ENCODE peak calls at places on chromosome 9, in four cellular contexts. M is spleen, S is uterus, U is HCT116. H is an unnamed sample.

GRCh38 chr9:38233343-38233742 is 159.2 kb upstream of the ALDH1B1 start:
- DNase-seq in M (no peak), S (no peak), U (no peak), H (no peak)

GRCh38 chr9:104386425-104387069 is 117.5 kb upstream of the OR13F1 start:
- DNase-seq in M (no peak), S (no peak), U (peak), H (peak)

GRCh38 chr9:104907278-104907951 is 20.5 kb downstream of the ABCA1 start:
- DNase-seq in M (no peak), U (no peak), S (peak), H (peak)

GRCh38 chr9:83154087-83154736 is 91.3 kb upstream of the RASEF start:
- DNase-seq in M (no peak), S (no peak), U (no peak), H (no peak)

GRCh38 chr9:107029146-107029545 is 166.2 kb downstream of the ZNF462 start:
- DNase-seq in M (no peak), S (no peak), U (no peak), H (no peak)

GRCh38 chr9:124468061-124468740 is 17.9 kb downstream of the ADGRD2 start:
- DNase-seq in S (no peak), U (no peak), M (peak), H (no peak)

GRCh38 chr9:36132081-36132480 is 4.5 kb upstream of the GLIPR2 start:
- DNase-seq in M (no peak), U (no peak), S (no peak), H (no peak)

GRCh38 chr9:35618854-35619799 is 914 bp upstream of the CD72 start:
- DNase-seq in S (no peak), U (no peak), M (peak), H (no peak)

GRCh38 chr9:83111169-83111568 is 48.2 kb upstream of the RASEF start:
- DNase-seq in S (no peak), U (no peak), M (no peak), H (no peak)

GRCh38 chr9:111900934-111901612 is 4.5 kb downstream of the UGCG start:
- DNase-seq in M (no peak), S (no peak), U (no peak), H (no peak)

GRCh38 chr9:136378171-136379002 is 4.9 kb upstream of the CARD9 start:
- DNase-seq in M (no peak), U (no peak), S (no peak), H (no peak)

GRCh38 chr9:136466155-136466541 is 16.7 kb downstream of the SEC16A start:
- DNase-seq in U (no peak), S (no peak), M (no peak), H (no peak)

GRCh38 chr9:98897745-98898144 is 46.0 kb upstream of the COL15A1 start:
- DNase-seq in U (no peak), M (no peak), S (no peak), H (no peak)

GRCh38 chr9:97577051-97577450 is 56.1 kb downstream of the TSTD2 start:
- DNase-seq in M (no peak), U (no peak), S (peak), H (no peak)

GRCh38 chr9:128420651-128421473 is at the start of gene CERCAM:
- DNase-seq in M (peak), S (peak), U (no peak), H (no peak)

GRCh38 chr9:127698985-127699670 is 7.7 kb upstream of the CFAP157 start:
- DNase-seq in M (peak), U (peak), S (peak), H (peak)

GRCh38 chr9:76086521-76086920 is 196.0 kb downstream of the PCSK5 start:
- DNase-seq in M (no peak), S (no peak), U (no peak), H (no peak)

GRCh38 chr9:134328841-134329575 is 2.8 kb downstream of the RXRA start:
- DNase-seq in U (no peak), S (peak), M (no peak), H (no peak)

GRCh38 chr9:76591256-76591950 is 132.4 kb downstream of the GCNT1 start:
- DNase-seq in M (no peak), U (no peak), S (no peak), H (no peak)

GRCh38 chr9:7148243-7148765 is 390.5 kb downstream of the KDM4C start:
- DNase-seq in S (no peak), M (peak), U (no peak), H (no peak)

GRCh38 chr9:673264-673965 is 168.1 kb upstream of the DMRT1 start:
- DNase-seq in U (no peak), S (no peak), M (no peak), H (no peak)

GRCh38 chr9:76616780-76617179 is 147.5 kb upstream of the PCA3 start:
- DNase-seq in U (no peak), S (no peak), M (no peak), H (no peak)

GRCh38 chr9:136518623-136519022 is 27.2 kb downstream of the NOTCH1 start:
- DNase-seq in M (no peak), U (no peak), S (no peak), H (no peak)

GRCh38 chr9:116144555-116144954 is 9.0 kb upstream of the PAPPA start:
- DNase-seq in U (no peak), M (no peak), S (no peak), H (no peak)

GRCh38 chr9:95313010-95313498 is 4.5 kb downstream of the FANCC start:
- DNase-seq in S (no peak), M (peak), U (peak), H (no peak)

GRCh38 chr9:111597852-111598729 is 1.4 kb downstream of the PTGR1 start:
- DNase-seq in U (peak), M (peak), S (peak), H (no peak)

GRCh38 chr9:125119643-125120286 is 23.6 kb downstream of the SCAI start:
- DNase-seq in S (no peak), U (no peak), M (no peak), H (peak)

GRCh38 chr9:224540-225520 is 10.2 kb downstream of the DOCK8 start:
- DNase-seq in S (no peak), U (no peak), M (no peak), H (no peak)

GRCh38 chr9:108033976-108034964 is 544.7 kb upstream of the KLF4 start:
- DNase-seq in U (no peak), S (peak), M (no peak), H (peak)

GRCh38 chr9:101478906-101479305 is 43.3 kb upstream of the ALDOB start:
- DNase-seq in U (no peak), M (no peak), S (no peak), H (no peak)

GRCh38 chr9:100352201-100352726 is 478 bp downstream of the TEX10 start:
- DNase-seq in M (no peak), U (no peak), S (peak), H (no peak)

GRCh38 chr9:94921072-94921471 is 194.6 kb downstream of the AOPEP start:
- DNase-seq in M (no peak), U (no peak), S (peak), H (no peak)

GRCh38 chr9:83981126-83981871 is 694 bp downstream of the RMI1 start:
- DNase-seq in U (no peak), S (no peak), M (no peak), H (no peak)

GRCh38 chr9:126147186-126147585 is 179.4 kb upstream of the MVB12B start:
- DNase-seq in M (peak), U (no peak), S (no peak), H (no peak)

GRCh38 chr9:33465596-33466564 is 7.8 kb downstream of the NOL6 start:
- DNase-seq in M (peak), S (no peak), U (no peak), H (no peak)

GRCh38 chr9:89619739-89620138 is 14.9 kb downstream of the GADD45G start:
- DNase-seq in U (no peak), S (no peak), M (no peak), H (no peak)

GRCh38 chr9:86355814-86356213 is 1.6 kb upstream of the TUT7 start:
- DNase-seq in S (no peak), M (no peak), U (no peak), H (no peak)

GRCh38 chr9:138051586-138052321 is 174.2 kb downstream of the CACNA1B start:
- DNase-seq in U (no peak), M (peak), S (no peak), H (no peak)

GRCh38 chr9:107750741-107751521 is 261.4 kb upstream of the KLF4 start:
- DNase-seq in S (peak), M (no peak), U (peak), H (peak)

GRCh38 chr9:37870081-37870798 is 33.7 kb downstream of the SLC25A51 start:
- DNase-seq in M (no peak), U (no peak), S (no peak), H (no peak)

DNA sequence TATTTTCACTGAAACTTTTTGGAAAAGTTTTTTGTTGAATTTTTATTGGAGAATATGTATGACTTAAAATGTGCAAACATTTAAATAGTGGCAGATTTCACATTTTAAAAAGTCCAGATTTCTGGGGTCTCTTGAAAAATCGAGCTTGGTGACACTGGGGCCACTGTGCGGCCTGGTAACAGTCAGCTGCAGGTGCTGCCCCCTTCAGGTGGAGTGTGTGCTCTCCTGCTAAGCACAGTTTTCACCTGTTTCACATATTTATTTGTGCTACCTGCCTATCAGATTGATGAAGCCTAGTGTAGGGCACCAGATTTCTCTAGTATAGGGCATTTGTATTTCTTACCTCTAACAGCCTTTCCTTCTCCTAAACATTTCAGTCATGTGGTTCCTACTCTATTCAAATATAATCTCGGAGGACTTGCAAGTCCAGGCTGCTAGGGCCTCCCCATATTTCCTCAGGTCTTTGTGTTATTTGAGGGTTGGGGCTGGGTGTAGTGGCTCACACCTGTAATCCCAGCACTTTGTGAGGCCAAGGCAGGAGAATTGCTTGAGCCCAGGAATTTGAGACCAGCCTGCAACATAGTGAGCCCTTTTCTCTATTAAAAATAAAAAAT is 95.8 kb upstream of the KLF9 start:
- DNase-seq in M (peak), S (no peak), U (peak), H (no peak)
- TF ChIP-seq CTCF in M (peak), S (no peak), U (peak), H (peak)

DNA sequence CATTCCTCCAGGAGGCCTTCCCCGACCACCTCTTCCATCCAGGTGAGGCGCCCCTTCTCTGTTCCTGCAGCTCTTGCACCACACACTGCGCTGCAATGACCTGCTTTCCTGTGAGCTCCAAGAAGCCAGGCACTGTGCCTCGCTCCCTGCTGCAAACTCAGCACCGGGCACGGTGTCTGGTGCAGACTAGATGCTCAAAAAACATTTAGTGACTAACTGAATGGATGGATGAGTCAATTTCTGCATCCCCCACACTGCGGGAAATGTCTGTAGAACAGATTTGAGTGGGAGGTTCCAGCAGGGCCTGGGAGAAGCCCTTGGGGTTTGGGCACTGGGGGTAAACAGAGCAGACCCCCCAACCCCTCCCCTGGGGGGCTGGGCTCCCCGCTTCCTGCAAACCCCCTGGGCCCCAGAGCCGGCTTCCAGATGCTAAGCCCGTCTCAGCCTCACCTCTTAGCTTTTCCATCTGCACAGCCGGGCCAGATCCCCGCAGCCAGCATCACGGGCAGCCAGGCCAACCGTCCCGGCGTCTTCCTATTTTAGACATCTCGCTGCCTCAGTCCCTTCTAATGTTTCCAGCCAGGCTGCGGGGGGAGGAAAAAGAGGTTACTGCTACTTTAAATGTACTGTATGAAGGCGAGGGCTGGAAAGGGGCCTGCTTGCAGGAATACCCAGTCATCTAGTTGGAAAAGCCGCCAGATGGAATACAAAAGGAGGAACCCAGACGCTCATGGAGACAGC is 66.9 kb upstream of the GGTA1 start:
- DNase-seq in S (peak), U (no peak), M (no peak), H (no peak)
- H3K4me3 ChIP-seq in S (peak), U (no peak), M (no peak), H (no peak)

GRCh38 chr9:114283551-114284111 is 39.3 kb upstream of the ORM1 start:
- DNase-seq in M (peak), U (no peak), S (peak), H (no peak)

GRCh38 chr9:114284316-114285060 is 38.4 kb upstream of the ORM1 start:
- DNase-seq in U (no peak), M (peak), S (peak), H (no peak)

GRCh38 chr9:114287001-114287762 is 35.7 kb upstream of the ORM1 start:
- DNase-seq in U (no peak), S (peak), M (peak), H (no peak)

GRCh38 chr9:114286146-114286679 is 36.7 kb upstream of the ORM1 start:
- DNase-seq in U (no peak), M (peak), S (peak), H (no peak)

GRCh38 chr9:114285166-114285867 is 37.6 kb upstream of the ORM1 start:
- DNase-seq in M (peak), S (peak), U (no peak), H (peak)
- TF ChIP-seq CTCF in M (no peak), S (no peak), U (no peak), H (no peak)

GRCh38 chr9:34578241-34579096 is 11.1 kb downstream of the CNTFR start:
- DNase-seq in M (no peak), U (no peak), S (no peak), H (no peak)
- H3K4me3 ChIP-seq in M (no peak), U (no peak), S (no peak), H (no peak)

DNA sequence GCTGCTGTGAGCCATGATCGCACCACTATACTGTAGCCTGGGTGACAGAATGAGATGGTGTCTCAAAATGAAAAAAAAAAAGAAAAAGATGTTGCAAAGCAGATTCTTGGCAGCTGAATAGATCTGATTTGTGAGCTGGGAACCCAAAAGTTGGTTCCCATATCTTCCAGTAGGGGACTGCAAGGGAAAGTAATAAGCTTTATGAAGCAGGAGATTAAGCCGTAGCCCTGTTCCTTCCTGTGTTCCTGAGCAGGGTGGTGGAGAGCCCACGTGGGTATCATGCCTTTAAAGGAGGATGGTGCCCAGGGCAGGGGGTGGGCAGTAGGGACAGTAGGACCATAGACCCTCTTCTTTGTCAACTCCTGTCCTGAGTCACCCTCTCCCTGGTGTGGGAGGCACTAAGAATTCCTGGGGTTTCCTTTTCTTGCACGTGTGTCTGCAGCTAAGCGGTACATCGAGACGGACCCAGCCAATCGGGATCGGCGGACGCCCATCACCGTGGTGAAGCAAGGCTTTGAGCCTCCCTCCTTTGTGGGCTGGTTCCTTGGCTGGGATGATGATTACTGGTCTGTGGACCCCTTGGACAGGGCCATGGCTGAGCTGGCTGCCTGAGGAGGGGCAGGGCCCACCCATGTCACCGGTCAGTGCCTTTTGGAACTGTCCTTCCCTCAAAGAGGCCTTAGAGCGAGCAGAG is 37.9 kb downstream of the STOM start:
- DNase-seq in M (no peak), U (no peak), S (no peak), H (no peak)
- TF ChIP-seq CTCF in M (peak), U (no peak), S (peak), H (peak)

DNA sequence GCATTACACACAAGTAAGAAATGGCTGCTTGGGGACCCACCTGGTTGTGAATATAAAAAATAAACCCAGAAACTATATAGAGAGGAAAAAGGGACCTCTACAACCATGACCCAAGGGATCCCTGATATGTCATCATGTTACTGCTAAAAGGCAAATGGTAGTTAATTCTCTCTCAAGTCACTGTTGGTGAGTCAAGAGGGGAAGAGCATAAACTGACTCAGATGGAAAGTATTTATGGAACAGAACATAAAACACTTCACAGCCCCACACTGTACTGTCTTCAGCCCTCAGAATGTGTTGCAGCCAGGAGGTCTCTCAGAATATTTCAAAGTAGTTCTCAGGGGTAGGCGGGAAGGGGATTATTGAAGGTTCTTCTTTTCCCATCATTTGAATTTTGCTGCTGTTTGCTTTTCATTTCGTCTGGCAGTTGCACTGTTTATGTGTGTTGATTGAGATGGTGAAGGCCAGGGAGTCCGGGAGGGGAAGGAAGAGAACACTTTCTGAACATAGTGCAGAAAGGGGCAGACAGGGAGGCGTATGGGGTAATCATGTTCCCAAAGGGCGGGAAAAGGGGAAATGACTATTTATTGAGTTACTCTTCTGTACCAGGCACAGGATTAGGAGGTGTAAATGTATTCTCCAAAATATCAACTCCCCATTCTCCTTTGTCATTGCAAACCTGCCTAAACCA is 85.5 kb downstream of the TEK start:
- DNase-seq in M (no peak), S (no peak), U (peak), H (peak)
- H3K4me3 ChIP-seq in M (no peak), S (no peak), U (no peak), H (no peak)

DNA sequence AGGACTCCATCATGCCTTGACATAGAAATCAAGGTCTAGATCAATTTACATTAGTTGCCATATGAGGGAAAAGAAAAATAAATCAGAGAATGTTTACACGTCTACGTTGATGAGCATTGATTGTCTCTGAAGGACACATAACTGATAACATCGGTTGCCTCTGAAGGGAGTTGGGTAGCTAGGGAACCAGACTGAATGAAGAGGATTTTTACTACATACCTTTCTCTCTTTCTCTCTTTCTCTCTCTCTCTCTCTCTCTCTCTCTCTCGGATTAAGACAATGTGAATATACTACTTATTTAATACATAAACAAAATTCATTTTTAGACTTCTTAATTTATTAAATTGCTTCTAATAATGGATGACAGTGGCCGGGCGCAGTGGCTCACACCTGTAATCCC is 118.4 kb upstream of the DAPK1 start:
- DNase-seq in M (no peak), U (no peak), S (no peak), H (no peak)
- TF ChIP-seq CTCF in M (no peak), U (no peak), S (no peak), H (no peak)

GRCh38 chr9:130898552-130898852 is 1.9 kb upstream of the QRFP start:
- DNase-seq in U (no peak), S (no peak), M (no peak), H (no peak)
- H3K4me3 ChIP-seq in U (no peak), S (no peak), M (no peak), H (no peak)